ENCODE peak calls at places on chromosomes 11 and 22, in eight cellular contexts. One of them, this sample, is unnamed. For H3K4me1, the result is how much of the 10 kb centered on the place peaks cover.

GRCh38 chr11:102757823-102758549 is 22.4 kb downstream of the MMP10 start:
- DNase-seq in fibroblast of lung: peak
- DNase-seq in GM23338: no peak
- DNase-seq in IMR-90: peak
- DNase-seq in endothelial cell of umbilical vein: peak
- DNase-seq in DND-41: no peak
- DNase-seq in hepatocyte: no peak
- DNase-seq in GM23248: peak
- DNase-seq in this sample: peak

GRCh38 chr11:47489395-47489755 is 40.4 kb upstream of the RAPSN start:
- DNase-seq in GM23338: no peak
- DNase-seq in GM23248: peak
- DNase-seq in hepatocyte: no peak
- DNase-seq in DND-41: no peak
- DNase-seq in fibroblast of lung: peak
- DNase-seq in IMR-90: peak
- DNase-seq in endothelial cell of umbilical vein: no peak
- DNase-seq in this sample: no peak

GRCh38 chr11:82895437-82896091 is 4.7 kb downstream of the PRCP start:
- DNase-seq in GM23338: no peak
- DNase-seq in IMR-90: no peak
- DNase-seq in fibroblast of lung: no peak
- DNase-seq in endothelial cell of umbilical vein: no peak
- DNase-seq in GM23248: no peak
- DNase-seq in hepatocyte: no peak
- DNase-seq in DND-41: no peak
- DNase-seq in this sample: no peak

GRCh38 chr11:69637956-69638871 is 2.7 kb upstream of the CCND1 start:
- DNase-seq in GM23338: peak
- DNase-seq in IMR-90: peak
- DNase-seq in DND-41: no peak
- DNase-seq in GM23248: peak
- DNase-seq in hepatocyte: peak
- DNase-seq in fibroblast of lung: peak
- DNase-seq in endothelial cell of umbilical vein: peak
- DNase-seq in this sample: peak

GRCh38 chr11:112583246-112583893 is 322.7 kb upstream of the PLET1 start:
- DNase-seq in IMR-90: no peak
- DNase-seq in endothelial cell of umbilical vein: no peak
- DNase-seq in DND-41: no peak
- DNase-seq in hepatocyte: no peak
- DNase-seq in GM23338: no peak
- DNase-seq in GM23248: no peak
- DNase-seq in fibroblast of lung: no peak
- DNase-seq in this sample: no peak

GRCh38 chr22:27045103-27045940 is 387.9 kb downstream of the MIAT start:
- DNase-seq in DND-41: no peak
- DNase-seq in GM23338: peak
- DNase-seq in GM23248: peak
- DNase-seq in IMR-90: peak
- DNase-seq in hepatocyte: peak
- DNase-seq in fibroblast of lung: peak
- DNase-seq in endothelial cell of umbilical vein: peak
- DNase-seq in this sample: peak

GRCh38 chr11:111561801-111562325 is 21.3 kb downstream of the LAYN start:
- DNase-seq in IMR-90: peak
- DNase-seq in GM23248: peak
- DNase-seq in fibroblast of lung: peak
- DNase-seq in GM23338: peak
- DNase-seq in endothelial cell of umbilical vein: no peak
- DNase-seq in DND-41: no peak
- DNase-seq in hepatocyte: no peak
- DNase-seq in this sample: peak

GRCh38 chr22:23180893-23181762 is 819 bp downstream of the BCR start:
- DNase-seq in hepatocyte: no peak
- DNase-seq in endothelial cell of umbilical vein: peak
- DNase-seq in fibroblast of lung: no peak
- DNase-seq in IMR-90: no peak
- DNase-seq in GM23248: peak
- DNase-seq in DND-41: peak
- DNase-seq in GM23338: peak
- DNase-seq in this sample: peak

GRCh38 chr11:10298342-10298741 is 4.3 kb upstream of the SBF2 start:
- DNase-seq in DND-41: peak
- DNase-seq in GM23338: no peak
- DNase-seq in hepatocyte: no peak
- DNase-seq in endothelial cell of umbilical vein: no peak
- DNase-seq in fibroblast of lung: peak
- DNase-seq in GM23248: peak
- DNase-seq in IMR-90: peak
- DNase-seq in this sample: peak

GRCh38 chr11:2513441-2513840 is 68.6 kb downstream of the KCNQ1 start:
- DNase-seq in GM23338: no peak
- DNase-seq in GM23248: no peak
- DNase-seq in fibroblast of lung: no peak
- DNase-seq in hepatocyte: no peak
- DNase-seq in DND-41: no peak
- DNase-seq in IMR-90: no peak
- DNase-seq in endothelial cell of umbilical vein: no peak
- DNase-seq in this sample: no peak

GRCh38 chr11:89381094-89381493 is 110.1 kb downstream of the NOX4 start:
- DNase-seq in hepatocyte: peak
- DNase-seq in DND-41: no peak
- DNase-seq in endothelial cell of umbilical vein: peak
- DNase-seq in IMR-90: peak
- DNase-seq in fibroblast of lung: peak
- DNase-seq in GM23248: peak
- DNase-seq in GM23338: peak
- DNase-seq in this sample: peak

GRCh38 chr11:70504246-70505020 is 106.1 kb downstream of the CTTN start:
- DNase-seq in GM23338: no peak
- DNase-seq in IMR-90: no peak
- DNase-seq in endothelial cell of umbilical vein: no peak
- DNase-seq in fibroblast of lung: no peak
- DNase-seq in GM23248: no peak
- DNase-seq in DND-41: no peak
- DNase-seq in hepatocyte: no peak
- DNase-seq in this sample: no peak

GRCh38 chr22:24427500-24428164 is at the start of gene ADORA2A:
- DNase-seq in DND-41: peak
- DNase-seq in hepatocyte: no peak
- DNase-seq in endothelial cell of umbilical vein: no peak
- DNase-seq in IMR-90: no peak
- DNase-seq in GM23338: peak
- DNase-seq in GM23248: no peak
- DNase-seq in fibroblast of lung: no peak
- DNase-seq in this sample: no peak

GRCh38 chr11:35016939-35017338 is 100.5 kb downstream of the PDHX start:
- DNase-seq in fibroblast of lung: no peak
- DNase-seq in DND-41: no peak
- DNase-seq in GM23338: no peak
- DNase-seq in hepatocyte: no peak
- DNase-seq in IMR-90: peak
- DNase-seq in endothelial cell of umbilical vein: no peak
- DNase-seq in GM23248: no peak
- DNase-seq in this sample: no peak

GRCh38 chr11:47499614-47500013 is 50.7 kb upstream of the RAPSN start:
- DNase-seq in DND-41: no peak
- DNase-seq in fibroblast of lung: no peak
- DNase-seq in IMR-90: no peak
- DNase-seq in hepatocyte: no peak
- DNase-seq in GM23338: no peak
- DNase-seq in endothelial cell of umbilical vein: no peak
- DNase-seq in GM23248: no peak
- DNase-seq in this sample: no peak

GRCh38 chr22:44179196-44179988 is 1.3 kb upstream of the PARVG start:
- DNase-seq in GM23248: no peak
- DNase-seq in fibroblast of lung: no peak
- DNase-seq in IMR-90: no peak
- DNase-seq in endothelial cell of umbilical vein: no peak
- DNase-seq in hepatocyte: no peak
- DNase-seq in DND-41: no peak
- DNase-seq in GM23338: no peak
- DNase-seq in this sample: no peak

GRCh38 chr11:111631666-111632039 is 29.4 kb downstream of the SIK2 start:
- DNase-seq in IMR-90: peak
- DNase-seq in DND-41: no peak
- DNase-seq in fibroblast of lung: peak
- DNase-seq in GM23338: no peak
- DNase-seq in hepatocyte: no peak
- DNase-seq in endothelial cell of umbilical vein: peak
- DNase-seq in GM23248: peak
- DNase-seq in this sample: peak

GRCh38 chr22:19877626-19878339 is 23.1 kb upstream of the GNB1L start:
- DNase-seq in GM23248: no peak
- DNase-seq in hepatocyte: no peak
- DNase-seq in endothelial cell of umbilical vein: no peak
- DNase-seq in DND-41: no peak
- DNase-seq in GM23338: no peak
- DNase-seq in IMR-90: peak
- DNase-seq in fibroblast of lung: peak
- DNase-seq in this sample: no peak

GRCh38 chr11:848988-849824 is 6.6 kb downstream of the TSPAN4 start:
- DNase-seq in hepatocyte: peak
- DNase-seq in fibroblast of lung: no peak
- DNase-seq in GM23338: peak
- DNase-seq in IMR-90: no peak
- DNase-seq in endothelial cell of umbilical vein: peak
- DNase-seq in GM23248: no peak
- DNase-seq in DND-41: no peak
- DNase-seq in this sample: no peak

GRCh38 chr11:69218271-69218682 is 62.5 kb downstream of the SMIM38 start:
- DNase-seq in fibroblast of lung: no peak
- DNase-seq in DND-41: no peak
- DNase-seq in endothelial cell of umbilical vein: no peak
- DNase-seq in GM23248: no peak
- DNase-seq in IMR-90: peak
- DNase-seq in hepatocyte: no peak
- DNase-seq in GM23338: no peak
- DNase-seq in this sample: no peak

GRCh38 chr22:20319041-20319744 is 667 bp downstream of the DGCR6L start:
- DNase-seq in IMR-90: no peak
- DNase-seq in fibroblast of lung: no peak
- DNase-seq in GM23338: peak
- DNase-seq in hepatocyte: no peak
- DNase-seq in endothelial cell of umbilical vein: peak
- DNase-seq in DND-41: no peak
- DNase-seq in GM23248: peak
- DNase-seq in this sample: no peak

GRCh38 chr22:18113680-18114394 is 3.2 kb downstream of the TUBA8 start:
- DNase-seq in endothelial cell of umbilical vein: no peak
- DNase-seq in hepatocyte: no peak
- DNase-seq in fibroblast of lung: no peak
- DNase-seq in DND-41: no peak
- DNase-seq in GM23338: peak
- DNase-seq in IMR-90: no peak
- DNase-seq in GM23248: no peak
- DNase-seq in this sample: no peak

GRCh38 chr11:60594998-60595637 is 79.9 kb downstream of the MS4A13 start:
- DNase-seq in fibroblast of lung: no peak
- DNase-seq in GM23338: no peak
- DNase-seq in IMR-90: no peak
- DNase-seq in GM23248: no peak
- DNase-seq in hepatocyte: peak
- DNase-seq in DND-41: no peak
- DNase-seq in endothelial cell of umbilical vein: no peak
- DNase-seq in this sample: no peak

DNA sequence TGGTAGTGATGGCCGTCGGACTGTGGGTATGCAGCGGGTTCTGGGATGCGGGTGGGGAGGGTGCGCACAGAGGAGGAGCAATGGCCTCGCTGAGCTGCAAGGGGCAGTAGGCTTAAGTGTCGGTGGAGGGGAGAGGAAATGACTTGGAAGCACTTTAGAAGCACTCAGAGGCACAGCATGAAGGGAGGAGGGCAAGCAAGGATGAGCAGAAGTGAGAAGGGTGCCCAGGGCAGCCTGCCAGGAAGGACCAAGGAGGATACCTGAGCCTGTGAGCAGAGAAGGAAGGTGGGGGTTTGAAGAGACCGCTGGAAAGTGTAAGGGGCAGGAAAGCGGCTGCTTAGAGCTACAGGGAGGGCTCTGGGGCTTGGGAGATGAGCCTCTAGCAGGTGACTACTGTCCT is 330 bp downstream of the SLC5A1 start:
- DNase-seq in hepatocyte: no peak
- DNase-seq in fibroblast of lung: no peak
- DNase-seq in endothelial cell of umbilical vein: no peak
- DNase-seq in IMR-90: no peak
- DNase-seq in GM23248: no peak
- DNase-seq in GM23338: no peak
- DNase-seq in DND-41: no peak
- DNase-seq in this sample: no peak
- H2AFZ ChIP-seq in hepatocyte: no peak
- H2AFZ ChIP-seq in fibroblast of lung: no peak
- H2AFZ ChIP-seq in endothelial cell of umbilical vein: no peak
- H2AFZ ChIP-seq in IMR-90: no peak
- H2AFZ ChIP-seq in GM23248: no peak
- H2AFZ ChIP-seq in GM23338: no peak
- H2AFZ ChIP-seq in DND-41: no peak
- H2AFZ ChIP-seq in this sample: no peak

DNA sequence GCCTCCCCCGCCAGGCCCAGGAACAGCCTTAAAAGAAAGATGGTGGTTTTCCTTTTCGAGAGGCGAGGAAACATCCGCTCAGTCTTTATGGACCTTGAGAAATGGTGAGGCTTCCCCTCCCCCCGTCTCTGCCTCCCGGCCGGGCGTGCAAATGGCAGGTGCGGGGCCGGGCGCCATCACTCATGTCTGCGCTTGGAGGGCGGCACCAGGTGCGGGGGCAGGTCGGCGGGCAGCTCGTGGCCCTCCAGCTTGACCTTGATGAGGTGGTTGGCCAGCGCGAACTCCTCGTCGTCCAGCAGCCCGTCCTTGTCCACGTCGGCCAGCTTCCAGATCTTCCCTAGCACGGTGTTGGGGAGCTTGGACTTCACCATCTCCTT is 9.7 kb upstream of the CDC42BPG start:
- DNase-seq in GM23338: no peak
- DNase-seq in GM23248: no peak
- DNase-seq in IMR-90: no peak
- DNase-seq in DND-41: no peak
- DNase-seq in fibroblast of lung: no peak
- DNase-seq in endothelial cell of umbilical vein: no peak
- DNase-seq in hepatocyte: no peak
- DNase-seq in this sample: no peak
- H3K4me1 ChIP-seq in GM23338: under half
- H3K4me1 ChIP-seq in GM23248: under half
- H3K4me1 ChIP-seq in IMR-90: under half
- H3K4me1 ChIP-seq in DND-41: under half
- H3K4me1 ChIP-seq in fibroblast of lung: under half
- H3K4me1 ChIP-seq in endothelial cell of umbilical vein: under half
- H3K4me1 ChIP-seq in hepatocyte: under half
- H3K4me1 ChIP-seq in this sample: half or more

GRCh38 chr11:75734491-75735180 is 17.0 kb downstream of the MOGAT2 start:
- DNase-seq in fibroblast of lung: no peak
- DNase-seq in GM23248: no peak
- DNase-seq in DND-41: no peak
- DNase-seq in hepatocyte: peak
- DNase-seq in endothelial cell of umbilical vein: no peak
- DNase-seq in GM23338: no peak
- DNase-seq in IMR-90: no peak
- DNase-seq in this sample: peak
- H2AFZ ChIP-seq in fibroblast of lung: no peak
- H2AFZ ChIP-seq in GM23248: no peak
- H2AFZ ChIP-seq in DND-41: no peak
- H2AFZ ChIP-seq in hepatocyte: no peak
- H2AFZ ChIP-seq in endothelial cell of umbilical vein: no peak
- H2AFZ ChIP-seq in GM23338: peak
- H2AFZ ChIP-seq in IMR-90: no peak
- H2AFZ ChIP-seq in this sample: no peak

GRCh38 chr22:46803936-46804335 is 41.5 kb downstream of the TBC1D22A start:
- DNase-seq in GM23338: no peak
- DNase-seq in fibroblast of lung: no peak
- DNase-seq in GM23248: no peak
- DNase-seq in endothelial cell of umbilical vein: no peak
- DNase-seq in DND-41: no peak
- DNase-seq in IMR-90: no peak
- DNase-seq in hepatocyte: no peak
- DNase-seq in this sample: no peak
- H3K4me1 ChIP-seq in GM23338: under half
- H3K4me1 ChIP-seq in fibroblast of lung: under half
- H3K4me1 ChIP-seq in GM23248: under half
- H3K4me1 ChIP-seq in endothelial cell of umbilical vein: under half
- H3K4me1 ChIP-seq in DND-41: under half
- H3K4me1 ChIP-seq in IMR-90: under half
- H3K4me1 ChIP-seq in hepatocyte: under half
- H3K4me1 ChIP-seq in this sample: under half

This sample was measured in PC-3.